ENCODE peak calls at places on chromosomes 2 and 18, in four cellular contexts. One of them, this sample, is unnamed. For H3K27me3 and H3K4me1, the result is how much of the 10 kb centered on the place peaks cover.

GRCh38 chr2:177275041-177275440 is 10.5 kb upstream of the NFE2L2 start:
- DNase-seq in endothelial cell of umbilical vein: peak
- DNase-seq in GM12878: no peak
- DNase-seq in HCT116: no peak
- DNase-seq in this sample: no peak

GRCh38 chr2:119647440-119648169 is 31.4 kb upstream of the TMEM177 start:
- DNase-seq in endothelial cell of umbilical vein: peak
- DNase-seq in GM12878: peak
- DNase-seq in HCT116: no peak
- DNase-seq in this sample: no peak

GRCh38 chr2:201235865-201236811 is 24.2 kb upstream of the CASP8 start:
- DNase-seq in endothelial cell of umbilical vein: peak
- DNase-seq in GM12878: no peak
- DNase-seq in HCT116: no peak
- DNase-seq in this sample: peak

GRCh38 chr2:122062506-122062905 is 307.1 kb downstream of the TSN start:
- DNase-seq in endothelial cell of umbilical vein: no peak
- DNase-seq in GM12878: no peak
- DNase-seq in HCT116: no peak
- DNase-seq in this sample: no peak

GRCh38 chr2:33266467-33266866 is 210.0 kb upstream of the RASGRP3 start:
- DNase-seq in endothelial cell of umbilical vein: no peak
- DNase-seq in GM12878: no peak
- DNase-seq in HCT116: no peak
- DNase-seq in this sample: no peak

GRCh38 chr2:10366601-10367270 is 64.0 kb downstream of the HPCAL1 start:
- DNase-seq in endothelial cell of umbilical vein: no peak
- DNase-seq in GM12878: no peak
- DNase-seq in HCT116: no peak
- DNase-seq in this sample: no peak

GRCh38 chr2:85935746-85936208 is 47.0 kb upstream of the ST3GAL5 start:
- DNase-seq in endothelial cell of umbilical vein: peak
- DNase-seq in GM12878: no peak
- DNase-seq in HCT116: peak
- DNase-seq in this sample: peak

GRCh38 chr2:31233216-31233615 is 736 bp upstream of the EHD3 start:
- DNase-seq in endothelial cell of umbilical vein: no peak
- DNase-seq in GM12878: no peak
- DNase-seq in HCT116: no peak
- DNase-seq in this sample: no peak

GRCh38 chr2:212549463-212549862 is 10.9 kb upstream of the ERBB4 start:
- DNase-seq in endothelial cell of umbilical vein: no peak
- DNase-seq in GM12878: no peak
- DNase-seq in HCT116: no peak
- DNase-seq in this sample: no peak

GRCh38 chr2:46776687-46777327 is 138.8 kb downstream of the MCFD2 start:
- DNase-seq in endothelial cell of umbilical vein: peak
- DNase-seq in GM12878: no peak
- DNase-seq in HCT116: peak
- DNase-seq in this sample: no peak

GRCh38 chr2:168538534-168538933 is 82.5 kb downstream of the CERS6 start:
- DNase-seq in endothelial cell of umbilical vein: no peak
- DNase-seq in GM12878: no peak
- DNase-seq in HCT116: no peak
- DNase-seq in this sample: no peak

GRCh38 chr2:237533668-237534138 is 32.7 kb upstream of the PRLH start:
- DNase-seq in endothelial cell of umbilical vein: no peak
- DNase-seq in GM12878: no peak
- DNase-seq in HCT116: no peak
- DNase-seq in this sample: no peak

GRCh38 chr2:175930504-175930903 is 71.6 kb downstream of the LNPK start:
- DNase-seq in endothelial cell of umbilical vein: peak
- DNase-seq in GM12878: no peak
- DNase-seq in HCT116: no peak
- DNase-seq in this sample: no peak

GRCh38 chr18:59697236-59697932 is at the start of gene CCBE1:
- DNase-seq in endothelial cell of umbilical vein: peak
- DNase-seq in GM12878: no peak
- DNase-seq in HCT116: peak
- DNase-seq in this sample: no peak

GRCh38 chr2:168993538-168993937 is 37.6 kb downstream of the ABCB11 start:
- DNase-seq in endothelial cell of umbilical vein: peak
- DNase-seq in GM12878: no peak
- DNase-seq in HCT116: no peak
- DNase-seq in this sample: no peak

GRCh38 chr2:146246734-146247523 is 1597.9 kb upstream of the ACVR2A start:
- DNase-seq in endothelial cell of umbilical vein: no peak
- DNase-seq in GM12878: no peak
- DNase-seq in HCT116: no peak
- DNase-seq in this sample: no peak

GRCh38 chr2:69601179-69601612 is 42.3 kb downstream of the AAK1 start:
- DNase-seq in endothelial cell of umbilical vein: peak
- DNase-seq in GM12878: no peak
- DNase-seq in HCT116: peak
- DNase-seq in this sample: no peak

GRCh38 chr2:236081171-236081570 is 87.0 kb downstream of the GBX2 start:
- DNase-seq in endothelial cell of umbilical vein: no peak
- DNase-seq in GM12878: no peak
- DNase-seq in HCT116: no peak
- DNase-seq in this sample: no peak

GRCh38 chr2:36489296-36489695 is 108.7 kb downstream of the FEZ2 start:
- DNase-seq in endothelial cell of umbilical vein: peak
- DNase-seq in GM12878: no peak
- DNase-seq in HCT116: no peak
- DNase-seq in this sample: no peak

GRCh38 chr2:71465961-71466300 is 12.6 kb downstream of the DYSF start:
- DNase-seq in endothelial cell of umbilical vein: no peak
- DNase-seq in GM12878: no peak
- DNase-seq in HCT116: no peak
- DNase-seq in this sample: no peak

GRCh38 chr2:49271060-49271665 is 116.8 kb upstream of the FSHR start:
- DNase-seq in endothelial cell of umbilical vein: no peak
- DNase-seq in GM12878: no peak
- DNase-seq in HCT116: no peak
- DNase-seq in this sample: no peak

GRCh38 chr2:46737577-46737976 is 178.0 kb downstream of the MCFD2 start:
- DNase-seq in endothelial cell of umbilical vein: peak
- DNase-seq in GM12878: no peak
- DNase-seq in HCT116: peak
- DNase-seq in this sample: no peak

GRCh38 chr2:208929489-208929864 is 494.4 kb upstream of the MAP2 start:
- DNase-seq in endothelial cell of umbilical vein: no peak
- DNase-seq in GM12878: no peak
- DNase-seq in HCT116: peak
- DNase-seq in this sample: no peak

GRCh38 chr2:218895758-218896500 is 15.3 kb downstream of the WNT10A start:
- DNase-seq in endothelial cell of umbilical vein: no peak
- DNase-seq in GM12878: peak
- DNase-seq in HCT116: no peak
- DNase-seq in this sample: no peak

GRCh38 chr2:218010838-218011616 is 8.2 kb upstream of the TNS1 start:
- DNase-seq in endothelial cell of umbilical vein: no peak
- DNase-seq in GM12878: no peak
- DNase-seq in HCT116: no peak
- DNase-seq in this sample: no peak

GRCh38 chr18:43681661-43682060 is 404.4 kb upstream of the SYT4 start:
- DNase-seq in endothelial cell of umbilical vein: no peak
- DNase-seq in GM12878: no peak
- DNase-seq in HCT116: no peak
- DNase-seq in this sample: no peak

GRCh38 chr2:9675369-9676351 is 44.9 kb upstream of the YWHAQ start:
- DNase-seq in endothelial cell of umbilical vein: peak
- DNase-seq in GM12878: no peak
- DNase-seq in HCT116: no peak
- DNase-seq in this sample: peak

GRCh38 chr2:43086451-43087221 is 139.8 kb downstream of the ZFP36L2 start:
- DNase-seq in endothelial cell of umbilical vein: peak
- DNase-seq in GM12878: no peak
- DNase-seq in HCT116: peak
- DNase-seq in this sample: no peak

GRCh38 chr2:11701831-11702301 is 31.9 kb upstream of the NTSR2 start:
- DNase-seq in endothelial cell of umbilical vein: no peak
- DNase-seq in GM12878: peak
- DNase-seq in HCT116: no peak
- DNase-seq in this sample: peak

GRCh38 chr2:84899181-84899580 is 6.3 kb upstream of the TMSB10 start:
- DNase-seq in endothelial cell of umbilical vein: no peak
- DNase-seq in GM12878: no peak
- DNase-seq in HCT116: no peak
- DNase-seq in this sample: no peak

GRCh38 chr2:137912358-137912757 is 51.9 kb upstream of the HNMT start:
- DNase-seq in endothelial cell of umbilical vein: no peak
- DNase-seq in GM12878: peak
- DNase-seq in HCT116: no peak
- DNase-seq in this sample: no peak

GRCh38 chr2:226999676-227000075 is 163.8 kb downstream of the RHBDD1 start:
- DNase-seq in endothelial cell of umbilical vein: no peak
- DNase-seq in GM12878: no peak
- DNase-seq in HCT116: no peak
- DNase-seq in this sample: no peak

GRCh38 chr2:124283090-124283489 is 258.0 kb downstream of the CNTNAP5 start:
- DNase-seq in endothelial cell of umbilical vein: no peak
- DNase-seq in GM12878: no peak
- DNase-seq in HCT116: no peak
- DNase-seq in this sample: no peak

GRCh38 chr2:138219961-138220360 is 255.7 kb downstream of the HNMT start:
- DNase-seq in endothelial cell of umbilical vein: no peak
- DNase-seq in GM12878: no peak
- DNase-seq in HCT116: no peak
- DNase-seq in this sample: no peak

GRCh38 chr2:182866461-182867369 is at the start of gene FRZB:
- DNase-seq in endothelial cell of umbilical vein: peak
- DNase-seq in GM12878: no peak
- DNase-seq in HCT116: no peak
- DNase-seq in this sample: peak

GRCh38 chr2:210169871-210170441 is 1.3 kb downstream of the KANSL1L start:
- DNase-seq in endothelial cell of umbilical vein: peak
- DNase-seq in GM12878: peak
- DNase-seq in HCT116: no peak
- DNase-seq in this sample: no peak

GRCh38 chr2:26669099-26669498 is 23.4 kb upstream of the KCNK3 start:
- DNase-seq in endothelial cell of umbilical vein: no peak
- DNase-seq in GM12878: no peak
- DNase-seq in HCT116: no peak
- DNase-seq in this sample: no peak

DNA sequence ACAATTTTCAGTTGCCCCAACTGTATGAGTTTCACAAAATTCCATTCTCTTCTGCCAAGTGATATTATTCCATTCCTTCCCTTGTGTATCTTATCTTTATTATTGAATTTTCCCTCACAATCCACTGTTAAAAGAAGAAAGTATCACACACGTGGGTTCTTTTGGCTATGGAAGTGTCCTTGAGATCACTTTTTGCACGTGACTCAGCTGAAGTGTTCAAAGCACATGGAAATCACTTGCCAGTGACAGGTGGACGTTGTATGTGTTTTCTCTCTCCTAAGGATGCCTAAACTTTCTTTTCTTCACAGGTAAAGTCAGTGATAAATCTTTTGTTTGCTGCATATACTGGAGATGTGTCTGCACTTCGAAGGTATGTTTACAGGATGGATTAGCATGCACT is 60.7 kb downstream of the STAT1 start:
- DNase-seq in endothelial cell of umbilical vein: no peak
- DNase-seq in GM12878: no peak
- DNase-seq in HCT116: no peak
- DNase-seq in this sample: no peak
- H3K27me3 ChIP-seq in endothelial cell of umbilical vein: under half
- H3K27me3 ChIP-seq in GM12878: under half
- H3K27me3 ChIP-seq in HCT116: under half
- H3K27me3 ChIP-seq in this sample: under half

DNA sequence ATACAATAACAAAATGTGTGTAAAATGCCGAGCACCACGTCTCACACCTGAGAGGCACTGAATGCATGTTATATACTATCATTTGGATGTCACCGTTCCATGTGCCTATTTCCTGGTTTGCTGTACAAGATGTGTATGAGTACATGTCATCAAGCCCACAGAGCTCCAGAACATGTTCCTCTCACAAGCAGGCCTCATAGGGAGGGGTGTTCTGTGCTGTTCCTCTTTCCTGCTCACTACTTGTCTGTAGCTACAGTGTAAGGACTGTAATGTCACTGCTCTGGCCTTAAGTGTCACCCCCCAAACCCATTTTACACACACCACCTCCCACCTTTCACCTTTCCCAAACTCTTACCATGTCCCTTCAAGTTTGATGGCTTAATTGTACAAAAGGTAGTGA is 1.8 kb downstream of the AFF3 start:
- DNase-seq in endothelial cell of umbilical vein: no peak
- DNase-seq in GM12878: no peak
- DNase-seq in HCT116: no peak
- DNase-seq in this sample: no peak
- TF ChIP-seq POLR2AphosphoS5 in endothelial cell of umbilical vein: no peak
- TF ChIP-seq POLR2AphosphoS5 in GM12878: no peak
- TF ChIP-seq POLR2AphosphoS5 in HCT116: no peak
- TF ChIP-seq POLR2AphosphoS5 in this sample: no peak

GRCh38 chr2:65374555-65374954 is 57.8 kb downstream of the SPRED2 start:
- DNase-seq in endothelial cell of umbilical vein: no peak
- DNase-seq in GM12878: no peak
- DNase-seq in HCT116: no peak
- DNase-seq in this sample: no peak
- H3K4me1 ChIP-seq in endothelial cell of umbilical vein: under half
- H3K4me1 ChIP-seq in GM12878: under half
- H3K4me1 ChIP-seq in HCT116: under half
- H3K4me1 ChIP-seq in this sample: under half

GRCh38 chr2:156332452-156333273 is at the start of gene NR4A2:
- DNase-seq in endothelial cell of umbilical vein: peak
- DNase-seq in GM12878: no peak
- DNase-seq in HCT116: peak
- DNase-seq in this sample: peak
- H3K27me3 ChIP-seq in endothelial cell of umbilical vein: under half
- H3K27me3 ChIP-seq in GM12878: under half
- H3K27me3 ChIP-seq in HCT116: under half
- H3K27me3 ChIP-seq in this sample: under half

GRCh38 chr2:215780891-215781290 is 232.5 kb downstream of the MREG start:
- DNase-seq in endothelial cell of umbilical vein: no peak
- DNase-seq in GM12878: no peak
- DNase-seq in HCT116: no peak
- DNase-seq in this sample: no peak

GRCh38 chr2:215782965-215783364 is 230.4 kb downstream of the MREG start:
- DNase-seq in endothelial cell of umbilical vein: no peak
- DNase-seq in GM12878: no peak
- DNase-seq in HCT116: no peak
- DNase-seq in this sample: no peak

GRCh38 chr2:215782271-215782670 is 231.1 kb downstream of the MREG start:
- DNase-seq in endothelial cell of umbilical vein: no peak
- DNase-seq in GM12878: no peak
- DNase-seq in HCT116: no peak
- DNase-seq in this sample: no peak

GRCh38 chr2:215787565-215788178 is 225.7 kb downstream of the MREG start:
- DNase-seq in endothelial cell of umbilical vein: no peak
- DNase-seq in GM12878: no peak
- DNase-seq in HCT116: no peak
- DNase-seq in this sample: no peak

GRCh38 chr2:215784371-215784783 is 229.0 kb downstream of the MREG start:
- DNase-seq in endothelial cell of umbilical vein: no peak
- DNase-seq in GM12878: no peak
- DNase-seq in HCT116: no peak
- DNase-seq in this sample: no peak
- TF ChIP-seq POLR2AphosphoS5 in endothelial cell of umbilical vein: no peak
- TF ChIP-seq POLR2AphosphoS5 in GM12878: no peak
- TF ChIP-seq POLR2AphosphoS5 in HCT116: no peak
- TF ChIP-seq POLR2AphosphoS5 in this sample: no peak